ENCODE peak calls at places on chromosome 14, in four cellular contexts. W is endothelial cell, J is germinal center, Z is mammary epithelial cell. X is an unnamed sample.

GRCh38 chr14:21723431-21724045 is 49.9 kb upstream of the OR4E1 start:
- DNase-seq in J (peak; percentile 32), W (peak; percentile 65), Z (peak; percentile 14), X (peak; percentile 2)

GRCh38 chr14:62501021-62501750 is 544.1 kb downstream of the KCNH5 start:
- DNase-seq in Z (peak; percentile 50), W (no peak), J (no peak), X (no peak)

GRCh38 chr14:95003099-95003960 is 154.0 kb downstream of the DICER1 start:
- DNase-seq in Z (no peak), J (no peak), W (no peak), X (no peak)

GRCh38 chr14:80003138-80003537 is 208.2 kb downstream of the DIO2 start:
- DNase-seq in W (no peak), Z (no peak), J (no peak), X (no peak)

GRCh38 chr14:67571275-67571990 is 28.6 kb downstream of the PIGH start:
- DNase-seq in W (peak; percentile 74), Z (peak; percentile 37), J (peak; percentile 64), X (peak; percentile 63)

GRCh38 chr14:100237735-100238418 is 1.1 kb upstream of the YY1 start:
- DNase-seq in W (peak; percentile 44), Z (peak; percentile 62), J (no peak), X (peak; percentile 67)

GRCh38 chr14:92323031-92323915 is at the start of gene SLC24A4:
- DNase-seq in Z (peak; percentile 45), J (peak; percentile 9), W (peak; percentile 31), X (peak; percentile 51)

GRCh38 chr14:28759658-28760313 is 6.8 kb upstream of the FOXG1 start:
- DNase-seq in Z (no peak), J (no peak), W (no peak), X (no peak)

GRCh38 chr14:105859717-105860614 is 333.6 kb downstream of the TMEM121 start:
- DNase-seq in Z (no peak), W (no peak), J (no peak), X (no peak)

GRCh38 chr14:64234877-64235651 is 59.1 kb downstream of the ESR2 start:
- DNase-seq in J (peak; percentile 48), W (no peak), Z (peak; percentile 65), X (peak; percentile 75)

GRCh38 chr14:101781240-101782061 is 19.9 kb downstream of the PPP2R5C start:
- DNase-seq in W (peak; percentile 41), Z (peak; percentile 32), J (peak; percentile 46), X (no peak)

GRCh38 chr14:91405241-91405721 is 12.3 kb downstream of the CCDC88C start:
- DNase-seq in J (no peak), W (no peak), Z (no peak), X (no peak)

GRCh38 chr14:83463500-83464098 is 1929.9 kb upstream of the SEL1L start:
- DNase-seq in W (peak; percentile 70), Z (peak; percentile 34), J (no peak), X (peak; percentile 61)

GRCh38 chr14:28055008-28055407 is 711.6 kb upstream of the FOXG1 start:
- DNase-seq in W (no peak), J (no peak), Z (no peak), X (no peak)

GRCh38 chr14:38481939-38482678 is 226.2 kb upstream of the CLEC14A start:
- DNase-seq in W (no peak), Z (no peak), J (no peak), X (no peak)

GRCh38 chr14:100879194-100879593 is 24.3 kb downstream of the RTL1 start:
- DNase-seq in J (no peak), W (no peak), Z (no peak), X (no peak)

GRCh38 chr14:57323703-57324102 is 54.9 kb downstream of the AP5M1 start:
- DNase-seq in J (no peak), Z (no peak), W (no peak), X (no peak)

GRCh38 chr14:56491299-56492285 is 88.0 kb upstream of the TMEM260 start:
- DNase-seq in J (peak; percentile 14), Z (peak; percentile 42), W (peak; percentile 69), X (peak; percentile 65)

GRCh38 chr14:94304243-94304642 is 11.2 kb upstream of the SERPINA10 start:
- DNase-seq in Z (no peak), J (no peak), W (no peak), X (no peak)

GRCh38 chr14:105282098-105282725 is 18.6 kb downstream of the BRF1 start:
- DNase-seq in Z (no peak), J (no peak), W (no peak), X (no peak)

GRCh38 chr14:95536036-95536577 is 1.3 kb downstream of the GLRX5 start:
- DNase-seq in J (no peak), Z (no peak), W (no peak), X (no peak)

GRCh38 chr14:78446807-78447206 is 276.6 kb downstream of the NRXN3 start:
- DNase-seq in J (no peak), Z (no peak), W (peak; percentile 39), X (no peak)

GRCh38 chr14:22556021-22556989 is 32.7 kb downstream of the DAD1 start:
- DNase-seq in J (peak; percentile 87), Z (peak; percentile 99), W (no peak), X (no peak)

GRCh38 chr14:31261859-31262739 is 54.5 kb upstream of the HECTD1 start:
- DNase-seq in W (no peak), J (no peak), Z (no peak), X (peak; percentile 33)

GRCh38 chr14:93317836-93318807 is 14.7 kb downstream of the BTBD7 start:
- DNase-seq in W (no peak), Z (no peak), J (no peak), X (no peak)

GRCh38 chr14:69968151-69968550 is 88.9 kb downstream of the SMOC1 start:
- DNase-seq in W (no peak), J (no peak), Z (no peak), X (peak; percentile 97)

GRCh38 chr14:85247071-85247470 is 282.9 kb upstream of the FLRT2 start:
- DNase-seq in W (no peak), J (no peak), Z (no peak), X (peak; percentile 98)

GRCh38 chr14:71754422-71755095 is 177.7 kb upstream of the RGS6 start:
- DNase-seq in Z (no peak), W (no peak), J (no peak), X (no peak)

GRCh38 chr14:98834119-98834518 is 437.9 kb downstream of the BCL11B start:
- DNase-seq in Z (peak; percentile 45), J (no peak), W (no peak), X (no peak)

GRCh38 chr14:78286210-78286609 is 116.0 kb downstream of the NRXN3 start:
- DNase-seq in Z (no peak), J (no peak), W (no peak), X (no peak)

GRCh38 chr14:31243860-31244259 is 36.3 kb upstream of the HECTD1 start:
- DNase-seq in W (no peak), Z (peak; percentile 97), J (no peak), X (no peak)

GRCh38 chr14:21206753-21207684 is 51.2 kb upstream of the OR5AU1 start:
- DNase-seq in W (no peak), J (no peak), Z (no peak), X (no peak)

GRCh38 chr14:63891148-63891964 is 38.6 kb downstream of the SYNE2 start:
- DNase-seq in W (no peak), Z (no peak), J (no peak), X (peak; percentile 62)

GRCh38 chr14:97219356-97220017 is 422.3 kb downstream of the VRK1 start:
- DNase-seq in Z (no peak), J (no peak), W (peak; percentile 5), X (no peak)